ENCODE peak calls at places on chromosomes 13 and 19, in four cellular contexts. O is glutamatergic neuron; S is Peyer's patch; P is naive thymus-derived CD4-positive, alpha-beta T cell. H is an unnamed sample.

GRCh38 chr19:57239982-57240310 is 486 bp upstream of the ZNF805 start:
- DNase-seq in O (no peak), S (no peak), P (no peak), H (no peak)

GRCh38 chr13:84973661-84974060 is 825.6 kb downstream of the SLITRK6 start:
- DNase-seq in O (no peak), S (no peak), P (no peak), H (no peak)

GRCh38 chr13:75486146-75486545 is 4.2 kb upstream of the TBC1D4 start:
- DNase-seq in O (no peak), S (no peak), P (no peak), H (no peak)

GRCh38 chr13:37868691-37869505 is 674 bp downstream of the TRPC4 start:
- DNase-seq in O (no peak), S (no peak), P (no peak), H (no peak)

GRCh38 chr19:18101268-18101667 is 3.7 kb downstream of the MAST3 start:
- DNase-seq in O (no peak), S (no peak), P (no peak), H (no peak)

GRCh38 chr13:82976499-82976898 is 905.8 kb downstream of the SLITRK1 start:
- DNase-seq in O (no peak), S (no peak), P (no peak), H (no peak)

GRCh38 chr19:10113592-10113963 is 2.1 kb downstream of the P2RY11 start:
- DNase-seq in O (no peak), S (no peak), P (no peak), H (no peak)

GRCh38 chr19:3607398-3608078 is 863 bp upstream of the TBXA2R start:
- DNase-seq in O (no peak), S (no peak), P (no peak), H (no peak)

GRCh38 chr19:8611890-8612806 is 1.6 kb upstream of the ADAMTS10 start:
- DNase-seq in O (no peak), S (peak), P (no peak), H (peak)

GRCh38 chr19:49432141-49433073 is 7.2 kb downstream of the GFY start:
- DNase-seq in O (no peak), S (no peak), P (no peak), H (no peak)

GRCh38 chr13:26305676-26306075 is 51.7 kb downstream of the CDK8 start:
- DNase-seq in O (no peak), S (no peak), P (no peak), H (no peak)

GRCh38 chr13:71602327-71602726 is 264.7 kb downstream of the DACH1 start:
- DNase-seq in O (no peak), S (no peak), P (no peak), H (no peak)

GRCh38 chr19:12840091-12841079 is 2.1 kb downstream of the MAST1 start:
- DNase-seq in O (peak), S (peak), P (no peak), H (no peak)